ENCODE peak calls at places on chromosome 14, in five cellular contexts. Y, B, M, R and P are unnamed samples.

GRCh38 chr14:105850853-105851581 is 324.6 kb downstream of the TMEM121 start:
- DNase-seq in Y (no peak), B (no peak), M (no peak), R (no peak), P (no peak)

GRCh38 chr14:28536889-28537288 is 229.7 kb upstream of the FOXG1 start:
- DNase-seq in Y (no peak), B (no peak), M (no peak), R (no peak), P (no peak)

GRCh38 chr14:77503138-77503537 is 4.5 kb upstream of the ISM2 start:
- DNase-seq in Y (no peak), B (no peak), M (no peak), R (no peak), P (no peak)

GRCh38 chr14:91413547-91414474 is 3.8 kb downstream of the CCDC88C start:
- DNase-seq in Y (no peak), B (no peak), M (no peak), R (peak), P (no peak)

GRCh38 chr14:50783542-50783941 is 47.4 kb downstream of the NIN start:
- DNase-seq in Y (no peak), B (no peak), M (no peak), R (no peak), P (no peak)

GRCh38 chr14:34355584-34356266 is 106.3 kb downstream of the SPTSSA start:
- DNase-seq in Y (peak), B (no peak), M (no peak), R (no peak), P (no peak)

GRCh38 chr14:79627058-79627457 is 584.2 kb downstream of the DIO2 start:
- DNase-seq in Y (no peak), B (no peak), M (no peak), R (no peak), P (no peak)

GRCh38 chr14:32711103-32711680 is 227.5 kb upstream of the NPAS3 start:
- DNase-seq in Y (no peak), B (peak), M (peak), R (no peak), P (no peak)

GRCh38 chr14:28196878-28197277 is 569.7 kb upstream of the FOXG1 start:
- DNase-seq in Y (no peak), B (no peak), M (no peak), R (no peak), P (no peak)

GRCh38 chr14:55926007-55926406 is 192.2 kb upstream of the PELI2 start:
- DNase-seq in Y (peak), B (no peak), M (no peak), R (no peak), P (no peak)

GRCh38 chr14:20857207-20857606 is 34.0 kb upstream of the RNASE3 start:
- DNase-seq in Y (no peak), B (no peak), M (no peak), R (no peak), P (no peak)

GRCh38 chr14:95290769-95291440 is 28.8 kb downstream of the CLMN start:
- DNase-seq in Y (no peak), B (no peak), M (no peak), R (no peak), P (no peak)

GRCh38 chr14:62654641-62655040 is 390.6 kb downstream of the KCNH5 start:
- DNase-seq in Y (no peak), B (peak), M (no peak), R (no peak), P (no peak)

GRCh38 chr14:36653412-36653811 is 8.2 kb upstream of the PAX9 start:
- DNase-seq in Y (no peak), B (no peak), M (no peak), R (no peak), P (no peak)

GRCh38 chr14:89702151-89702936 is 252.2 kb downstream of the EFCAB11 start:
- DNase-seq in Y (peak), B (no peak), M (no peak), R (no peak), P (no peak)

GRCh38 chr14:84162658-84163057 is 1367.3 kb upstream of the FLRT2 start:
- DNase-seq in Y (no peak), B (no peak), M (no peak), R (no peak), P (no peak)

GRCh38 chr14:98510392-98510791 is 761.6 kb downstream of the BCL11B start:
- DNase-seq in Y (no peak), B (no peak), M (no peak), R (no peak), P (no peak)

GRCh38 chr14:106166650-106167204 is 640.3 kb downstream of the TMEM121 start:
- DNase-seq in Y (no peak), B (no peak), M (no peak), R (no peak), P (no peak)

GRCh38 chr14:32435411-32435810 is 106.3 kb downstream of the AKAP6 start:
- DNase-seq in Y (no peak), B (no peak), M (no peak), R (no peak), P (no peak)

GRCh38 chr14:92527724-92528123 is 14.1 kb downstream of the RIN3 start:
- DNase-seq in Y (no peak), B (no peak), M (no peak), R (no peak), P (no peak)

GRCh38 chr14:65142429-65142828 is 40.1 kb upstream of the MAX start:
- DNase-seq in Y (no peak), B (no peak), M (no peak), R (no peak), P (no peak)

GRCh38 chr14:100891051-100891450 is 12.5 kb downstream of the RTL1 start:
- DNase-seq in Y (peak), B (no peak), M (no peak), R (no peak), P (no peak)

GRCh38 chr14:35875296-35875695 is 49.2 kb downstream of the BRMS1L start:
- DNase-seq in Y (no peak), B (no peak), M (no peak), R (no peak), P (no peak)

GRCh38 chr14:102277874-102278630 is 26.9 kb downstream of the MOK start:
- DNase-seq in Y (no peak), B (no peak), M (no peak), R (no peak), P (no peak)

GRCh38 chr14:93566065-93566693 is 135.4 kb downstream of the UNC79 start:
- DNase-seq in Y (no peak), B (no peak), M (no peak), R (no peak), P (no peak)

GRCh38 chr14:90419200-90419599 is 22.4 kb downstream of the CALM1 start:
- DNase-seq in Y (peak), B (peak), M (no peak), R (no peak), P (no peak)

GRCh38 chr14:92553456-92553855 is 39.9 kb downstream of the RIN3 start:
- DNase-seq in Y (peak), B (peak), M (no peak), R (no peak), P (no peak)

GRCh38 chr14:69945347-69945746 is 66.1 kb downstream of the SMOC1 start:
- DNase-seq in Y (no peak), B (no peak), M (no peak), R (no peak), P (no peak)

GRCh38 chr14:69771136-69771535 is 4.2 kb downstream of the SRSF5 start:
- DNase-seq in Y (no peak), B (no peak), M (no peak), R (no peak), P (no peak)

GRCh38 chr14:96574171-96574632 is 72.0 kb downstream of the PAPOLA start:
- DNase-seq in Y (no peak), B (no peak), M (no peak), R (no peak), P (no peak)

GRCh38 chr14:48575772-48576171 is 900.4 kb upstream of the MDGA2 start:
- DNase-seq in Y (no peak), B (no peak), M (no peak), R (no peak), P (no peak)

GRCh38 chr14:31222834-31223233 is 15.2 kb upstream of the HECTD1 start:
- DNase-seq in Y (no peak), B (no peak), M (no peak), R (no peak), P (no peak)

GRCh38 chr14:68295316-68295816 is 475.8 kb downstream of the RAD51B start:
- DNase-seq in Y (peak), B (no peak), M (no peak), R (no peak), P (no peak)

GRCh38 chr14:68297011-68297410 is 477.4 kb downstream of the RAD51B start:
- DNase-seq in Y (no peak), B (no peak), M (no peak), R (no peak), P (no peak)

GRCh38 chr14:68300608-68301007 is 481.0 kb downstream of the RAD51B start:
- DNase-seq in Y (no peak), B (no peak), M (no peak), R (no peak), P (no peak)

GRCh38 chr14:68293404-68293803 is 473.8 kb downstream of the RAD51B start:
- DNase-seq in Y (no peak), B (no peak), M (no peak), R (no peak), P (no peak)

GRCh38 chr14:68297871-68298468 is 478.4 kb downstream of the RAD51B start:
- DNase-seq in Y (no peak), B (peak), M (no peak), R (no peak), P (no peak)
- TF ChIP-seq CTCF in Y (peak), B (peak), M (no peak), R (no peak), P (peak)

DNA sequence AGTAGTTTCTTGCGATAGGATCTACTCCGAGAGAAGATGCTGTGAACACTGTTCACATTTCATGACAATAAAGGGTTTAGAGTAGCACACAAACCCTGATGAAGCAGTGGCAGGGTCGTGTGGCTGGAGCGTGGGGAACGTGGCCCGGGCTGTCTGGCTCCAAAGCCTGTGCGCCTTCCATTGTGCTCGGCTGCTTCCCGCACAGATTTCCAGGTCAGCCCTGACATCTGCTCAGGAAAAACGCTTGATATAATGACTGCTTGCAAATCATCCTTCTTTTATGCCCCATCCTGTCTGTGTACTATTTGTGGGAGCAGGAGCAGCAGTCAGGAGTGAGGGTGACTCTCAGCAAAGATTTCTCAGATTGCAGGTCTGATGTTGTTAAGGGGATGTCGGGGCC is 78.6 kb downstream of the EML1 start:
- DNase-seq in Y (no peak), B (no peak), M (no peak), R (no peak), P (no peak)
- TF ChIP-seq CTCF in Y (no peak), B (no peak), M (no peak), R (no peak), P (no peak)

GRCh38 chr14:23953464-23954278 is at the start of gene DHRS4:
- DNase-seq in Y (peak), B (peak), M (peak), R (peak), P (no peak)

GRCh38 chr14:23950411-23951135 is 3.0 kb upstream of the DHRS4 start:
- DNase-seq in Y (no peak), B (no peak), M (no peak), R (no peak), P (no peak)

GRCh38 chr14:23951590-23952143 is 1.9 kb upstream of the DHRS4 start:
- DNase-seq in Y (no peak), B (no peak), M (no peak), R (no peak), P (no peak)
- TF ChIP-seq CTCF in Y (no peak), B (no peak), M (peak), R (no peak), P (no peak)

DNA sequence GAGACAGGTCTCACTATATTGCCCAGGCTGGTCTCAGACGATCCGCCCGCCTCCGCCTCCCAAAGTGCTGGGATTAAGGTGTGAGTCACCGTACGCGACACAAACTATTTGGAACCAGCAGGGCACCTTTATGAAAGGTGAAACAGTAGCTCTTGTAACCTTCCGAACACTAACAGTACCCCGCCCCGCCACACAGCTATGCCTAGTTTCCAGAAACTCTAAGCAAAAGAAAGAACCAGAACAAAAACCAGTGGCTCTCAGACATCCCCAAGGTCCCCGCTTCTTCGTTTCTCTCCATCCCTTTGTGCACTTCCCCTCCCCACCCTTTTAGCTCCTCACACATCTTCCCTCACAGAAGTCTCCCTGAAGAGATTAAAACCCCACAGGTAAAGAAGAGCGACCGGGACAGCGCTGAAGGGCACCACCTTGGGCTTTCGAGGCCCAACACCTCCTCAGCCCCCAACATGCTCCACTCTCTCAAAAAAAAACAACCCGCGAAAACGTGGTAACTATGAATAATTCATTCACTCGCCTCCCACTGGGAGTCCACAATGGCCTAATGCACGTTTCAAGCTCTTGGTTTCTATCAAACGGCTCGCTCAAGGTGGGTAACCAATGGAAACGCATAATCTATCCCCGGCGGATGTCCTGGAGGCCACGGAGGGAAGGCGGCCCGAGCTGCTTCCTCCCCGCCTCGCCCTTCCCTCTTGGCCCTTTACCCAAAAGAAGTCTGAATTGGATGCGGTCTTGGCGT is 899 bp downstream of the BAG5 start:
- DNase-seq in Y (peak), B (no peak), M (peak), R (peak), P (no peak)
- TF ChIP-seq CTCF in Y (no peak), B (no peak), M (no peak), R (no peak), P (no peak)

GRCh38 chr14:23054000-23054811 is 3.1 kb downstream of the CDH24 start:
- DNase-seq in Y (no peak), B (no peak), M (peak), R (peak), P (no peak)
- TF ChIP-seq CTCF in Y (no peak), B (no peak), M (peak), R (no peak), P (peak)

DNA sequence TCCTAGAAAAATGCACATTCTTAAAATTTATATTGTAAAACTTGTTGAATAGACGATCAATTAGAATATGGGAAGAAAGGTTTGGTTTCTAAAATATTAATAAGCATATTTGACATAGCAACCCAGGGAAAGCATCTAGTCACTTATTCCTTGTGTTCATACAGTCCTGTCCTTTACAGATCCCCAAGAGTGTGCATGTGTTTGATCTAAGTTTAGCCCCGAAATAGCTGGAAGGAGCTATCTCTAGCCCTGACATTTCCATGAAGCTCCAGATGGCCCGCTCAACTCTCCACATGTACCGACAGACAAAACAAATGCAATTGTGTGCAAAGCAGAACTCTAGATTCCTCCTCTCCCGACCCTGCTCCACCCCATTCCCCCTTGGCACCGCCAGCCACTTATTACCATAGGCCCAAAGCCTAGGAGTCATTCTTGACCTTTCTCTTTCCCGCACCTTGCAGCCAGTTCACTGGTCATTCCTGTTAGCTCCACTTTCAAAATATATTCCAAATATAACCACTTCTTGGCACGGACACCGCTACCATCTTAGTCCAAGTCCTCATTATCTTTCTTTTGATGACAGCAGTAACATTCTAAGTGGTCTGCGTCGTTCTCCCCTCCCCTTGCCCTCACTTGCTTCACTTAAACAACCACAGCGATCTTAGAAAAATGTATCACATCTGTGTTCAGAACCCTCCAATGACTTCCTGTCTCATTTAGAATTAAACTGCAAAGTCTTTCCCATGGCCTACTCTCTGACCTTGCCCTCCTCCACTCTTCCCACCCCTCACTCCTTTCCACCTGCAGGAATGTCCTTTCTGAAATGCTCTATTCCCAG is 45.5 kb upstream of the GZMB start:
- DNase-seq in Y (no peak), B (no peak), M (no peak), R (no peak), P (no peak)
- TF ChIP-seq CTCF in Y (no peak), B (peak), M (peak), R (peak), P (no peak)

DNA sequence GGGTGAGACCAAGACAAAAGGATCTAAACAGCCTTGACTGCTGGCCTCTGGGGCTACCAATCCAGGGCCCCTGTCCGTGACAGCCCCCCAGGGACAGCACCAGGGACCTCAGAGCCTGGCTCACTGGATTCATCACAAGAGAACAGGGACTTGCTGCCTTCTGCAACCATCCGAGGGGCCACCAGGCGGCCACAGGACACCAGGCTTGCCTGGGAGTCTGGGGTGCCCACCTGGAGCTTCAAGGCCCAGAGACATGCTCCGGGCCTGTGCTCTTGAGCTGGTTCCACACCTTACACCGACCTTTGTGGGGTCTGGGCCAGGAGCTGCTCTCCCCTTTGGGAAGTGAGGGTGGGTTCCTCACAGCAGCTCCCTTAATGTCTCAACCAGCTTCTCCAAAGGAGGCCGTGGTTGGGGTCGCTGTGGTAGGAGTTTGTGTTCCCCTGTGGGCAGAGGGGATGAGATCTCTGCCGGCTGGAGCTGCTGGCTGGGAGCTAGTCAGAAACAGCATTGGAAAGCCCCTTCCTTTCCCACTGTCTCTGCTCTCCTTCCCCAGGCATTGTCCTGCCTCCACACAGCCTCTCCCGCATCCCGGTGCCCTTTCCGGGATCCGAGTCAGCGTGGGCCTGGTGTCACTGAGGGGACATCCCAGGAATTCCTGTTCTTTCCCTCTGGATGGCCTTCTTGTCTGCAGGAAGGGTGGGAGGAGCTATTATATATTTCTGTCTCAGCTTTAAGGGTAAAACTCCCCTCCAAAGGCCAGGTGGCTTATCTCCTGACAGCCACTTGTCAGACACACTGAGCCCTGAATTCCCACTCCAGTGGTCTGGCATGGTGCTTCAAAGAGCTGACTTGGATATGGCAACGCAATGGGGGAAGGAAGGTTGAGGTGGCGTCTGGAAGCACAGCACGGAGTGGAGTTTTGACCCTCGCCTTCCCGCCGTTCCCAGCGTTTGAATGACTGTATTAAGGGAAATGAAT is 5.1 kb upstream of the PAPLN start:
- DNase-seq in Y (peak), B (peak), M (peak), R (no peak), P (no peak)
- TF ChIP-seq CTCF in Y (no peak), B (peak), M (peak), R (no peak), P (peak)